ENCODE peak calls at places on chromosomes 4 and X, in five cellular contexts. I is activated T-helper 1 cell treated with Interleukin-2 at 50 U/mL for 16 hours, T is DND-41, F is mesothelial cell of epicardium, D is SK-MEL-5. O is an unnamed sample.

GRCh38 chr4:142088906-142089305 is 452.5 kb downstream of the IL15 start:
- DNase-seq in F (no peak), D (no peak), T (no peak), I (no peak), O (no peak)

GRCh38 chr4:40333921-40334352 is 1.2 kb upstream of the CHRNA9 start:
- DNase-seq in I (no peak), D (peak; percentile 41), F (no peak), T (no peak), O (peak; percentile 98)

GRCh38 chrX:10725071-10725470 is 104.7 kb upstream of the MID1 start:
- DNase-seq in F (no peak), D (peak; percentile 44), I (no peak), T (no peak), O (peak; percentile 0)

GRCh38 chr4:21077967-21078366 is 377.7 kb downstream of the PACRGL start:
- DNase-seq in I (no peak), T (no peak), D (no peak), F (no peak), O (peak; percentile 13)

GRCh38 chr4:38560340-38560739 is 103.7 kb upstream of the KLF3 start:
- DNase-seq in I (no peak), D (no peak), F (no peak), T (no peak), O (no peak)

GRCh38 chrX:153638041-153638371 is 9.0 kb upstream of the DUSP9 start:
- DNase-seq in D (no peak), F (no peak), T (no peak), I (no peak), O (no peak)

GRCh38 chr4:86451560-86452322 is 91.9 kb upstream of the MAPK10 start:
- DNase-seq in T (no peak), F (no peak), I (no peak), D (no peak), O (no peak)

GRCh38 chr4:42066402-42066801 is 76.1 kb downstream of the SLC30A9 start:
- DNase-seq in D (no peak), F (no peak), T (no peak), I (no peak), O (no peak)

GRCh38 chr4:105859233-105859632 is 36.0 kb upstream of the NPNT start:
- DNase-seq in F (no peak), D (no peak), T (no peak), I (no peak), O (peak; percentile 80)

GRCh38 chrX:130746709-130747347 is 156.2 kb downstream of the ENOX2 start:
- DNase-seq in D (no peak), F (no peak), I (no peak), T (no peak), O (no peak)

GRCh38 chr4:123956204-123956603 is 559.6 kb downstream of the SPRY1 start:
- DNase-seq in F (no peak), D (no peak), I (no peak), T (no peak), O (no peak)

GRCh38 chrX:140580478-140580877 is 75.6 kb upstream of the SOX3 start:
- DNase-seq in I (no peak), D (no peak), F (no peak), T (no peak), O (no peak)

GRCh38 chrX:154710309-154710708 is 40.6 kb downstream of the GAB3 start:
- DNase-seq in F (no peak), D (no peak), T (no peak), I (no peak), O (no peak)

GRCh38 chr4:53646792-53647191 is 55.5 kb upstream of the LNX1 start:
- DNase-seq in F (no peak), D (no peak), T (no peak), I (no peak), O (peak; percentile 48)

GRCh38 chr4:27861381-27861787 is 1000.7 kb downstream of the STIM2 start:
- DNase-seq in F (no peak), T (no peak), I (no peak), D (peak; percentile 84), O (peak; percentile 84)

GRCh38 chr4:1348746-1349145 is 1.7 kb downstream of the UVSSA start:
- DNase-seq in T (no peak), F (no peak), D (no peak), I (no peak), O (no peak)

GRCh38 chr4:185723619-185724150 is 88.3 kb downstream of the SORBS2 start:
- DNase-seq in I (no peak), F (no peak), D (no peak), T (no peak), O (no peak)

GRCh38 chr4:18127030-18127429 is 105.5 kb upstream of the LCORL start:
- DNase-seq in F (no peak), I (no peak), D (no peak), T (no peak), O (no peak)

GRCh38 chr4:171573181-171573580 is 240.0 kb upstream of the GALNTL6 start:
- DNase-seq in F (no peak), D (peak; percentile 11), I (no peak), T (no peak), O (no peak)

GRCh38 chr4:60805500-60806313 is 394.4 kb upstream of the ADGRL3 start:
- DNase-seq in I (no peak), F (no peak), D (peak; percentile 54), T (no peak), O (peak; percentile 69)

GRCh38 chr4:14853186-14853946 is 148.9 kb upstream of the CPEB2 start:
- DNase-seq in F (no peak), T (no peak), D (no peak), I (no peak), O (peak; percentile 7)

GRCh38 chr4:8695237-8696219 is 103.0 kb downstream of the CPZ start:
- DNase-seq in T (no peak), I (no peak), D (no peak), F (no peak), O (no peak)

GRCh38 chrX:114152130-114152529 is 431.8 kb upstream of the HTR2C start:
- DNase-seq in I (no peak), T (no peak), F (no peak), D (no peak), O (peak; percentile 78)

GRCh38 chr4:154559141-154559841 is 3.5 kb upstream of the FGB start:
- DNase-seq in I (no peak), T (peak; percentile 6), D (peak; percentile 79), F (no peak), O (peak; percentile 84)

GRCh38 chr4:152094851-152095700 is 334.3 kb upstream of the GATB start:
- DNase-seq in D (no peak), F (no peak), T (peak; percentile 32), I (no peak), O (peak; percentile 67)

GRCh38 chr4:185061610-185062009 is 43.3 kb downstream of the HELT start:
- DNase-seq in I (no peak), F (no peak), T (no peak), D (no peak), O (no peak)

GRCh38 chr4:8464376-8464775 is 23.8 kb downstream of the TRMT44 start:
- DNase-seq in T (no peak), F (no peak), D (no peak), I (no peak), O (no peak)

GRCh38 chrX:45849261-45849660 is 648.6 kb upstream of the DIPK2B start:
- DNase-seq in D (peak; percentile 49), F (no peak), T (peak; percentile 41), I (no peak), O (peak; percentile 75)

GRCh38 chr4:94995684-94996394 is 238.1 kb downstream of the BMPR1B start:
- DNase-seq in I (no peak), T (peak; percentile 36), D (no peak), F (no peak), O (no peak)

GRCh38 chr4:3115637-3116300 is 41.3 kb downstream of the HTT start:
- DNase-seq in I (no peak), T (no peak), D (no peak), F (no peak), O (no peak)

GRCh38 chr4:84952004-84952403 is 14.5 kb downstream of the WDFY3 start:
- DNase-seq in F (no peak), D (no peak), T (no peak), I (no peak), O (peak; percentile 59)

GRCh38 chr4:73021634-73022033 is 47.9 kb downstream of the COX18 start:
- DNase-seq in F (no peak), I (no peak), D (peak; percentile 57), T (no peak), O (peak; percentile 64)

GRCh38 chr4:25346913-25347312 is 30.1 kb upstream of the ANAPC4 start:
- DNase-seq in F (no peak), T (no peak), I (no peak), D (no peak), O (no peak)

GRCh38 chr4:112361181-112361791 is 64.1 kb downstream of the ALPK1 start:
- DNase-seq in F (no peak), D (peak; percentile 4), I (no peak), T (peak; percentile 39), O (peak; percentile 32)

GRCh38 chr4:6128221-6128871 is 72.0 kb downstream of the JAKMIP1 start:
- DNase-seq in I (no peak), D (peak; percentile 39), F (no peak), T (no peak), O (peak; percentile 95)

GRCh38 chr4:3415471-3416141 is 26.2 kb upstream of the HGFAC start:
- DNase-seq in T (no peak), I (no peak), D (no peak), F (no peak), O (no peak)

O was measured in DMS53.